ENCODE peak calls at places on chromosomes 4 and X, in seven cellular contexts. One of them, this sample, is unnamed.

GRCh38 chr4:97038146-97038516 is 1105.1 kb downstream of the STPG2 start:
- DNase-seq in body of pancreas: no peak
- DNase-seq in upper lobe of left lung: peak; percentile 0
- DNase-seq in psoas muscle: no peak
- DNase-seq in lower lobe of right lung: peak; percentile 18
- DNase-seq in tibial artery: no peak
- DNase-seq in stomach: no peak
- DNase-seq in this sample: no peak

GRCh38 chr4:88803600-88804096 is 106.0 kb upstream of the NAP1L5 start:
- DNase-seq in stomach: no peak
- DNase-seq in body of pancreas: peak; percentile 55
- DNase-seq in upper lobe of left lung: no peak
- DNase-seq in tibial artery: peak; percentile 67
- DNase-seq in lower lobe of right lung: no peak
- DNase-seq in psoas muscle: no peak
- DNase-seq in this sample: peak; percentile 64

GRCh38 chr4:39046243-39046642 is 14.0 kb upstream of the TMEM156 start:
- DNase-seq in stomach: no peak
- DNase-seq in tibial artery: no peak
- DNase-seq in body of pancreas: no peak
- DNase-seq in upper lobe of left lung: peak; percentile 24
- DNase-seq in lower lobe of right lung: peak; percentile 49
- DNase-seq in psoas muscle: no peak
- DNase-seq in this sample: no peak

GRCh38 chr4:108877821-108878220 is 115.0 kb upstream of the ETNPPL start:
- DNase-seq in stomach: no peak
- DNase-seq in tibial artery: no peak
- DNase-seq in psoas muscle: no peak
- DNase-seq in lower lobe of right lung: no peak
- DNase-seq in body of pancreas: no peak
- DNase-seq in upper lobe of left lung: no peak
- DNase-seq in this sample: no peak

GRCh38 chr4:133143775-133144430 is 5.2 kb upstream of the PCDH10 start:
- DNase-seq in stomach: no peak
- DNase-seq in psoas muscle: no peak
- DNase-seq in body of pancreas: no peak
- DNase-seq in upper lobe of left lung: no peak
- DNase-seq in tibial artery: no peak
- DNase-seq in lower lobe of right lung: no peak
- DNase-seq in this sample: no peak

GRCh38 chr4:91488946-91489345 is 814.8 kb upstream of the GRID2 start:
- DNase-seq in tibial artery: no peak
- DNase-seq in body of pancreas: no peak
- DNase-seq in psoas muscle: no peak
- DNase-seq in stomach: no peak
- DNase-seq in upper lobe of left lung: no peak
- DNase-seq in lower lobe of right lung: no peak
- DNase-seq in this sample: no peak

GRCh38 chr4:8703401-8703696 is 110.8 kb downstream of the CPZ start:
- DNase-seq in upper lobe of left lung: no peak
- DNase-seq in stomach: peak; percentile 8
- DNase-seq in psoas muscle: no peak
- DNase-seq in tibial artery: peak; percentile 2
- DNase-seq in lower lobe of right lung: no peak
- DNase-seq in body of pancreas: no peak
- DNase-seq in this sample: no peak

GRCh38 chrX:102950908-102951866 is 14.1 kb downstream of the RAB40AL start:
- DNase-seq in upper lobe of left lung: no peak
- DNase-seq in stomach: peak; percentile 56
- DNase-seq in body of pancreas: peak; percentile 49
- DNase-seq in psoas muscle: peak; percentile 15
- DNase-seq in tibial artery: peak; percentile 35
- DNase-seq in lower lobe of right lung: no peak
- DNase-seq in this sample: no peak

GRCh38 chr4:123350191-123350544 is 46.4 kb upstream of the SPRY1 start:
- DNase-seq in stomach: peak; percentile 54
- DNase-seq in tibial artery: no peak
- DNase-seq in upper lobe of left lung: no peak
- DNase-seq in body of pancreas: peak; percentile 37
- DNase-seq in psoas muscle: no peak
- DNase-seq in lower lobe of right lung: no peak
- DNase-seq in this sample: no peak

GRCh38 chr4:123616970-123617392 is 220.4 kb downstream of the SPRY1 start:
- DNase-seq in stomach: peak; percentile 29
- DNase-seq in psoas muscle: peak; percentile 33
- DNase-seq in body of pancreas: peak; percentile 41
- DNase-seq in lower lobe of right lung: peak; percentile 77
- DNase-seq in upper lobe of left lung: no peak
- DNase-seq in tibial artery: peak; percentile 59
- DNase-seq in this sample: peak; percentile 82

GRCh38 chrX:101595739-101596419 is 21.9 kb downstream of the ARMCX6 start:
- DNase-seq in stomach: no peak
- DNase-seq in lower lobe of right lung: no peak
- DNase-seq in tibial artery: no peak
- DNase-seq in body of pancreas: peak; percentile 39
- DNase-seq in psoas muscle: no peak
- DNase-seq in upper lobe of left lung: no peak
- DNase-seq in this sample: no peak

GRCh38 chr4:163191999-163192398 is 25.3 kb upstream of the NAF1 start:
- DNase-seq in upper lobe of left lung: no peak
- DNase-seq in tibial artery: no peak
- DNase-seq in lower lobe of right lung: no peak
- DNase-seq in body of pancreas: no peak
- DNase-seq in stomach: no peak
- DNase-seq in psoas muscle: no peak
- DNase-seq in this sample: no peak

GRCh38 chr4:174204194-174204831 is 79.2 kb downstream of the FBXO8 start:
- DNase-seq in lower lobe of right lung: no peak
- DNase-seq in tibial artery: no peak
- DNase-seq in stomach: no peak
- DNase-seq in body of pancreas: no peak
- DNase-seq in upper lobe of left lung: no peak
- DNase-seq in psoas muscle: no peak
- DNase-seq in this sample: no peak

GRCh38 chr4:156889616-156890594 is 81.7 kb downstream of the PDGFC start:
- DNase-seq in psoas muscle: peak; percentile 39
- DNase-seq in stomach: no peak
- DNase-seq in lower lobe of right lung: no peak
- DNase-seq in tibial artery: peak; percentile 68
- DNase-seq in upper lobe of left lung: no peak
- DNase-seq in body of pancreas: no peak
- DNase-seq in this sample: peak; percentile 62

GRCh38 chr4:26178874-26179273 is 141.9 kb upstream of the RBPJ start:
- DNase-seq in upper lobe of left lung: no peak
- DNase-seq in lower lobe of right lung: no peak
- DNase-seq in stomach: no peak
- DNase-seq in body of pancreas: no peak
- DNase-seq in tibial artery: peak; percentile 67
- DNase-seq in psoas muscle: peak; percentile 21
- DNase-seq in this sample: no peak

GRCh38 chr4:98199247-98199646 is 56.0 kb upstream of the STPG2 start:
- DNase-seq in tibial artery: no peak
- DNase-seq in psoas muscle: no peak
- DNase-seq in body of pancreas: peak; percentile 49
- DNase-seq in upper lobe of left lung: no peak
- DNase-seq in lower lobe of right lung: no peak
- DNase-seq in stomach: no peak
- DNase-seq in this sample: no peak

GRCh38 chr4:150240011-150240410 is 161.8 kb downstream of the DCLK2 start:
- DNase-seq in psoas muscle: no peak
- DNase-seq in tibial artery: no peak
- DNase-seq in upper lobe of left lung: no peak
- DNase-seq in lower lobe of right lung: no peak
- DNase-seq in body of pancreas: no peak
- DNase-seq in stomach: no peak
- DNase-seq in this sample: no peak

GRCh38 chr4:148843625-148844024 is 401.4 kb upstream of the NR3C2 start:
- DNase-seq in body of pancreas: no peak
- DNase-seq in tibial artery: no peak
- DNase-seq in psoas muscle: no peak
- DNase-seq in upper lobe of left lung: no peak
- DNase-seq in lower lobe of right lung: no peak
- DNase-seq in stomach: no peak
- DNase-seq in this sample: no peak

GRCh38 chrX:130060122-130061069 is 49.9 kb downstream of the ELF4 start:
- DNase-seq in body of pancreas: peak; percentile 75
- DNase-seq in psoas muscle: peak; percentile 81
- DNase-seq in stomach: peak; percentile 83
- DNase-seq in lower lobe of right lung: peak; percentile 86
- DNase-seq in tibial artery: peak; percentile 64
- DNase-seq in upper lobe of left lung: peak; percentile 97
- DNase-seq in this sample: peak; percentile 69
- TF ChIP-seq CTCF in body of pancreas: peak; percentile 89
- TF ChIP-seq CTCF in psoas muscle: peak; percentile 88
- TF ChIP-seq CTCF in stomach: no peak
- TF ChIP-seq CTCF in lower lobe of right lung: peak; percentile 77
- TF ChIP-seq CTCF in tibial artery: peak; percentile 73
- TF ChIP-seq CTCF in upper lobe of left lung: peak; percentile 95
- TF ChIP-seq CTCF in this sample: peak; percentile 71

GRCh38 chrX:137195296-137195695 is 161.5 kb upstream of the GPR101 start:
- DNase-seq in body of pancreas: no peak
- DNase-seq in upper lobe of left lung: no peak
- DNase-seq in lower lobe of right lung: no peak
- DNase-seq in psoas muscle: no peak
- DNase-seq in tibial artery: no peak
- DNase-seq in stomach: no peak
- DNase-seq in this sample: no peak

GRCh38 chrX:137194164-137194563 is 160.4 kb upstream of the GPR101 start:
- DNase-seq in psoas muscle: no peak
- DNase-seq in stomach: peak; percentile 27
- DNase-seq in body of pancreas: peak; percentile 13
- DNase-seq in tibial artery: no peak
- DNase-seq in upper lobe of left lung: no peak
- DNase-seq in lower lobe of right lung: no peak
- DNase-seq in this sample: no peak

GRCh38 chrX:137195991-137196390 is 162.2 kb upstream of the GPR101 start:
- DNase-seq in stomach: no peak
- DNase-seq in psoas muscle: no peak
- DNase-seq in upper lobe of left lung: no peak
- DNase-seq in lower lobe of right lung: no peak
- DNase-seq in body of pancreas: no peak
- DNase-seq in tibial artery: no peak
- DNase-seq in this sample: no peak

DNA sequence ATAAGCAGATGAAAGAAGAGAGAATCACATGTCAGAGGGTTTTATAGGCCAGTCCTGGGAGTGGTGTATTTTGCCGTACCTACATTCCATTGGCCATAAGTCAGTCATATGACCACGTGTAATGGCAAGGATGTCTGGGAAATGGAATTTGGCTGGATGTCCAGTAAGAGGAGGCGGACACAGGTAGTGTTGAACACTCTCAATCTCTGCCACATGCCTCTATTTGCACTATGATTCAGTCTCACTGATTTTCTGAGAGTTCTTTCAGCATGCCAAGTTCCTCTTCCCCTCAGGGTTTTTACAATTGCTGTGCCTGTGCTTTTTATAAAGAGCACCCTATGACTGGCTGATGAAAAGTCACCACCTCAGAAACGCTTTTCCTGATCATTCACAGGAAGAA is 164.2 kb upstream of the GPR101 start:
- DNase-seq in tibial artery: no peak
- DNase-seq in upper lobe of left lung: no peak
- DNase-seq in stomach: no peak
- DNase-seq in body of pancreas: no peak
- DNase-seq in psoas muscle: no peak
- DNase-seq in lower lobe of right lung: no peak
- DNase-seq in this sample: no peak
- H3K27ac ChIP-seq in tibial artery: no peak overlapping the region
- H3K27ac ChIP-seq in upper lobe of left lung: no peak overlapping the region
- H3K27ac ChIP-seq in stomach: no peak overlapping the region
- H3K27ac ChIP-seq in body of pancreas: no peak overlapping the region
- H3K27ac ChIP-seq in psoas muscle: no peak overlapping the region
- H3K27ac ChIP-seq in lower lobe of right lung: no peak overlapping the region
- H3K27ac ChIP-seq in this sample: no peak overlapping the region

DNA sequence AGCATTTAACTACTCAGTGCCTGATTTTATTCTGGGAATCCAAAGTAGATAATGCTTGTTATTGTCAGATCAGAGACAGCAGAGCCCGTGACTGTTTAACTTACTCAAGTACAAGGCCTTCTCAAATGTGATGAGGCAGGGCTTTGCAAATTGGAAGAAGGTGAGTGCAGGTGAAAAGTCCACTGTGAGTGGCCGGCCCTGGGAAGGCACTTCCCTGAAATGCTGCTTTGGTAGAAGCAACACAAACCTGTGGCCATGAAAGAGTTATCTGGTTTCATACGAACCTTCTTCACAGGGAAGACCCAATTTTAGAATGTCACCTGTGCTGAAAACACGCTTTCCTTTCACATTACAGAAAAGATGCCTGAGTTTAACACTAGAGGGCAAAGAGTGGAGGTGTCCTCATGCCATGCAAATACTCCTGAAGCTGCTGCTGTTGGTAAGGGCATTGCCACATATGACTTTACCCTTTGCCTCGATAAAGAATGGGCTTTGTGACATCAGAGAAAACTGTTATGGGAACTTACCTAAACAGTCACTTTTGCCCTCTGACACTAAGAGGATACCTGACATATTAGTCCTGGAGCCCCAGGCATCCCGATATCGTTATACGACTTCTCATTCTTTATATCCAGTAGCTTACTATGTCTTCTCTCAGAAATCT is 8.0 kb downstream of the PPARGC1A start:
- DNase-seq in stomach: no peak
- DNase-seq in tibial artery: no peak
- DNase-seq in upper lobe of left lung: no peak
- DNase-seq in body of pancreas: no peak
- DNase-seq in lower lobe of right lung: no peak
- DNase-seq in psoas muscle: no peak
- DNase-seq in this sample: no peak
- H3K4me1 ChIP-seq in stomach: peaks cover 23% of the 10 kb centered on the region
- H3K4me1 ChIP-seq in tibial artery: no peaks in the 10 kb centered on the region
- H3K4me1 ChIP-seq in upper lobe of left lung: no peaks in the 10 kb centered on the region
- H3K4me1 ChIP-seq in body of pancreas: peaks cover 4% of the 10 kb centered on the region
- H3K4me1 ChIP-seq in lower lobe of right lung: peaks cover 15% of the 10 kb centered on the region
- H3K4me1 ChIP-seq in psoas muscle: peaks cover 69% of the 10 kb centered on the region
- H3K4me1 ChIP-seq in this sample: peaks cover 41% of the 10 kb centered on the region

GRCh38 chrX:15738686-15739016 is 581 bp downstream of the CA5B start:
- DNase-seq in upper lobe of left lung: no peak
- DNase-seq in body of pancreas: no peak
- DNase-seq in lower lobe of right lung: no peak
- DNase-seq in psoas muscle: no peak
- DNase-seq in tibial artery: no peak
- DNase-seq in stomach: no peak
- DNase-seq in this sample: no peak

GRCh38 chrX:15739886-15740285 is 1.8 kb downstream of the CA5B start:
- DNase-seq in psoas muscle: no peak
- DNase-seq in stomach: no peak
- DNase-seq in tibial artery: no peak
- DNase-seq in upper lobe of left lung: no peak
- DNase-seq in body of pancreas: no peak
- DNase-seq in lower lobe of right lung: no peak
- DNase-seq in this sample: no peak

GRCh38 chrX:15737188-15737956 is 698 bp upstream of the CA5B start:
- DNase-seq in tibial artery: no peak
- DNase-seq in stomach: no peak
- DNase-seq in body of pancreas: no peak
- DNase-seq in psoas muscle: no peak
- DNase-seq in lower lobe of right lung: no peak
- DNase-seq in upper lobe of left lung: no peak
- DNase-seq in this sample: no peak

GRCh38 chrX:15737957-15738685 is at the start of gene CA5B:
- DNase-seq in psoas muscle: peak; percentile 93
- DNase-seq in tibial artery: peak; percentile 91
- DNase-seq in stomach: peak; percentile 98
- DNase-seq in upper lobe of left lung: peak; percentile 99
- DNase-seq in body of pancreas: peak; percentile 98
- DNase-seq in lower lobe of right lung: peak; percentile 94
- DNase-seq in this sample: peak; percentile 91
- TF ChIP-seq CTCF in psoas muscle: no peak
- TF ChIP-seq CTCF in tibial artery: no peak
- TF ChIP-seq CTCF in stomach: no peak
- TF ChIP-seq CTCF in upper lobe of left lung: no peak
- TF ChIP-seq CTCF in body of pancreas: no peak
- TF ChIP-seq CTCF in lower lobe of right lung: no peak
- TF ChIP-seq CTCF in this sample: no peak

This sample was measured in right atrium auricular region.